ENCODE peak calls at places on chromosomes 12 and 14, in five cellular contexts. W is stomach, T is uterus, B is body of pancreas, D is Peyer's patch. S is an unnamed sample. For H3K4me1, the result is how much of the 10 kb centered on the place peaks cover.

GRCh38 chr12:10501031-10501430 is 4.7 kb upstream of the EIF2S3B start:
- DNase-seq in B (no peak), D (no peak), T (no peak), W (no peak), S (no peak)

GRCh38 chr12:49334226-49334625 is 2.8 kb downstream of the C1QL4 start:
- DNase-seq in W (peak), B (no peak), T (no peak), D (no peak), S (no peak)

GRCh38 chr14:97697772-97698171 is 900.6 kb downstream of the VRK1 start:
- DNase-seq in D (no peak), T (no peak), W (no peak), B (no peak), S (no peak)

GRCh38 chr12:86697916-86698315 is 441.7 kb upstream of the MGAT4C start:
- DNase-seq in B (no peak), W (no peak), T (no peak), D (no peak), S (no peak)

GRCh38 chr14:94599656-94600004 is 12.6 kb upstream of the SERPINA3 start:
- DNase-seq in T (no peak), D (no peak), W (no peak), B (peak), S (no peak)

GRCh38 chr12:50934981-50935807 is 17.1 kb upstream of the HIGD1C start:
- DNase-seq in D (no peak), B (no peak), W (no peak), T (no peak), S (no peak)

GRCh38 chr14:91149462-91149861 is 35.6 kb downstream of the DGLUCY start:
- DNase-seq in W (peak), T (peak), B (peak), D (no peak), S (peak)

GRCh38 chr12:71046215-71046614 is 111.6 kb downstream of the TSPAN8 start:
- DNase-seq in W (no peak), T (no peak), D (no peak), B (no peak), S (no peak)

GRCh38 chr14:34453226-34453625 is 8.8 kb downstream of the SPTSSA start:
- DNase-seq in W (no peak), T (no peak), D (no peak), B (no peak), S (no peak)

GRCh38 chr12:28024231-28024995 is 51.9 kb upstream of the PTHLH start:
- DNase-seq in B (no peak), T (no peak), D (no peak), W (no peak), S (no peak)

GRCh38 chr12:57046947-57047890 is 2.7 kb downstream of the MYO1A start:
- DNase-seq in W (no peak), B (no peak), D (no peak), T (no peak), S (no peak)

GRCh38 chr12:56333197-56333678 is 562 bp downstream of the PAN2 start:
- DNase-seq in T (no peak), B (no peak), D (no peak), W (no peak), S (peak)

GRCh38 chr14:87052646-87053225 is 940.2 kb downstream of the GALC start:
- DNase-seq in B (no peak), T (no peak), D (no peak), W (no peak), S (no peak)

GRCh38 chr12:122851820-122852219 is 16.6 kb downstream of the HIP1R start:
- DNase-seq in D (no peak), B (peak), W (no peak), T (no peak), S (peak)

GRCh38 chr12:121611306-121611705 is 15.0 kb upstream of the ORAI1 start:
- DNase-seq in D (no peak), T (peak), B (peak), W (no peak), S (no peak)

GRCh38 chr12:65632131-65632855 is 192.0 kb upstream of the HMGA2 start:
- DNase-seq in B (no peak), D (no peak), W (no peak), T (no peak), S (no peak)

GRCh38 chr14:53807580-53807979 is 149.0 kb downstream of the BMP4 start:
- DNase-seq in T (peak), W (no peak), B (no peak), D (no peak), S (no peak)

GRCh38 chr14:77303417-77304156 is 17.1 kb downstream of the POMT2 start:
- DNase-seq in T (no peak), W (no peak), B (no peak), D (no peak), S (peak)

GRCh38 chr14:106051790-106052189 is 525.4 kb downstream of the TMEM121 start:
- DNase-seq in W (no peak), D (no peak), B (no peak), T (no peak), S (no peak)

GRCh38 chr14:22268875-22269274 is 320.1 kb downstream of the DAD1 start:
- DNase-seq in T (no peak), W (no peak), B (no peak), D (no peak), S (no peak)

GRCh38 chr14:94237983-94238382 is 55.1 kb downstream of the SERPINA10 start:
- DNase-seq in D (no peak), T (no peak), B (no peak), W (no peak), S (no peak)

GRCh38 chr14:28375295-28375694 is 391.3 kb upstream of the FOXG1 start:
- DNase-seq in D (no peak), W (no peak), B (no peak), T (no peak), S (no peak)

GRCh38 chr12:69405466-69405865 is 45.9 kb downstream of the YEATS4 start:
- DNase-seq in T (peak), B (no peak), W (no peak), D (no peak), S (peak)

GRCh38 chr14:102984336-102985102 is 62.1 kb downstream of the AMN start:
- DNase-seq in B (no peak), T (no peak), D (no peak), W (no peak), S (no peak)

GRCh38 chr14:56730468-56731145 is 79.7 kb downstream of the OTX2 start:
- DNase-seq in D (no peak), B (no peak), W (no peak), T (no peak), S (no peak)

GRCh38 chr14:93010543-93011541 is 87.9 kb downstream of the CHGA start:
- DNase-seq in W (no peak), D (no peak), B (no peak), T (no peak), S (no peak)

GRCh38 chr12:121294151-121294889 is 2.2 kb downstream of the CAMKK2 start:
- DNase-seq in T (no peak), D (no peak), W (no peak), B (no peak), S (no peak)

GRCh38 chr12:42638697-42639096 is 49.2 kb upstream of the PRICKLE1 start:
- DNase-seq in T (no peak), W (no peak), B (no peak), D (no peak), S (no peak)

GRCh38 chr12:42186793-42187192 is 42.1 kb upstream of the GXYLT1 start:
- DNase-seq in T (no peak), W (no peak), D (no peak), B (no peak), S (no peak)

GRCh38 chr12:109934026-109934425 is 34.0 kb downstream of the TCHP start:
- DNase-seq in B (no peak), T (no peak), D (no peak), W (no peak), S (no peak)

GRCh38 chr14:65225299-65226159 is 123.2 kb upstream of the MAX start:
- DNase-seq in B (peak), W (no peak), T (no peak), D (no peak), S (no peak)

GRCh38 chr12:6698352-6699046 is 2.1 kb downstream of the PIANP start:
- DNase-seq in B (no peak), W (no peak), T (no peak), D (no peak), S (no peak)

GRCh38 chr12:131383741-131384543 is 326.9 kb upstream of the SFSWAP start:
- DNase-seq in W (no peak), T (no peak), D (no peak), B (no peak), S (no peak)

GRCh38 chr14:54622189-54622958 is 55.4 kb downstream of the SAMD4A start:
- DNase-seq in D (no peak), B (no peak), W (no peak), T (no peak), S (no peak)

GRCh38 chr14:99081880-99082279 is 190.1 kb downstream of the BCL11B start:
- DNase-seq in T (no peak), W (no peak), D (no peak), B (no peak), S (no peak)

GRCh38 chr14:104776961-104777807 is 18.4 kb downstream of the AKT1 start:
- DNase-seq in T (no peak), B (no peak), W (no peak), D (no peak), S (no peak)
- TF ChIP-seq CTCF in T (no peak), B (no peak), W (no peak), D (no peak), S (no peak)

GRCh38 chr14:72616294-72616693 is 277.6 kb downstream of the DPF3 start:
- DNase-seq in B (peak), T (no peak), W (no peak), D (no peak), S (no peak)

GRCh38 chr14:72616811-72617210 is 277.1 kb downstream of the DPF3 start:
- DNase-seq in W (no peak), B (no peak), T (no peak), D (no peak), S (no peak)

GRCh38 chr14:72614365-72614764 is 279.5 kb downstream of the DPF3 start:
- DNase-seq in D (no peak), T (no peak), W (no peak), B (no peak), S (no peak)

GRCh38 chr14:72614891-72615410 is 278.9 kb downstream of the DPF3 start:
- DNase-seq in W (no peak), D (no peak), B (no peak), T (no peak), S (no peak)

GRCh38 chr14:72615511-72616121 is 278.3 kb downstream of the DPF3 start:
- DNase-seq in W (no peak), B (no peak), T (no peak), D (no peak), S (no peak)
- H3K4me1 ChIP-seq in W (under half), B (under half), T (under half), D (under half), S (under half)

GRCh38 chr12:118059645-118060275 is 1.2 kb downstream of the WSB2 start:
- DNase-seq in W (no peak), D (no peak), B (no peak), T (no peak), S (no peak)

GRCh38 chr12:118061011-118061875 is at the start of gene WSB2:
- DNase-seq in D (peak), T (peak), W (peak), B (peak), S (peak)

GRCh38 chr12:118063567-118064391 is 2.8 kb upstream of the WSB2 start:
- DNase-seq in T (no peak), B (peak), D (no peak), W (no peak), S (no peak)

GRCh38 chr12:118060301-118061010 is 523 bp downstream of the WSB2 start:
- DNase-seq in W (peak), D (peak), B (peak), T (peak), S (peak)

DNA sequence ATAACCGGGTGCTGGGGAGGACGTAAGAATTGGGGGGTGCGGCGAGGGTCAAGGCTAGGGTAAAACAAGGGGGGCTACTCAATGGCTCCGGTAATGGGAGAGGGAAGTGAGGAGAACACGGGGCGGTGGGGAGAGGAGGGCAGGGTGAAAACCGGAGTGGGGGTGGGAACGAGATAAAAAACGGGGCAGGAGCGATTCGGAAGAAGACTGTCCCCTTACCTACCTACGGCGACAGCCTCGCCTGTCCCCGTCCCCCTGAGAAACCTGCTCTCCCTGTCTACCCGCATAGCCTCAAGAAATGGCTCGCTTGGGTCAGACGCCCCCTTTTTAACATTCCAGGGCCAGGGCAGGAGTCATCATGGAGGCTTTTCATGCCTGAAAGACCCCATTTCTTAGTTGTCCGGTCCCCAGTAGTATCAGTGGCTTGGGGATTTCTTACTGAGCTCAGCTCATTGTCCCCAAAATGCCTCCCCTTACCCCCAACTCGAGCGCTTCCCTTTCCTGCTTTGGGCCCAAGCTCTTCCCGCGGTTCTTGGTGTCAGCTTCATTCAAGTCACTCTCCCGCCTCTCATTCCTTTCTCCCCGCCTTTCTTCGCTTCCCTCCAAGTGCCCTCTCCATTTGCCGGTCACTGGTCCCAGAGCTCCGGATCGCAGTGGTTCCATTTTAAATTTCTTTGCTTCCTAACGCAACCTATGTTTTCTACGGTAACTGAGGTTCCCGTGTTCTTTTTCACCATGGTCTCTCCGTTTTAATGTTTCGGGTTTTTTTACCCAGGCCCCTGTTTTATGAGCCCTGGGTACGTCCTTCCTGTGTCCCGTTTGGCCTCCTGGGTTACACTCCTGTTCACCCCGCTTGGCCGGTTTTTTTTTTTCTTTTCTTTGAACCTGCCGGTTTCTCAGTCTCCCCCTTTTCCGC is 1.2 kb upstream of the WSB2 start:
- DNase-seq in B (peak), D (peak), T (peak), W (peak), S (peak)
- TF ChIP-seq POLR2A in B (no peak), D (no peak), T (no peak), W (peak), S (no peak)

GRCh38 chr12:116366456-116366776 is 88.9 kb upstream of the MED13L start:
- DNase-seq in D (no peak), B (peak), T (no peak), W (peak), S (no peak)
- TF ChIP-seq CTCF in D (no peak), B (peak), T (no peak), W (peak), S (no peak)

DNA sequence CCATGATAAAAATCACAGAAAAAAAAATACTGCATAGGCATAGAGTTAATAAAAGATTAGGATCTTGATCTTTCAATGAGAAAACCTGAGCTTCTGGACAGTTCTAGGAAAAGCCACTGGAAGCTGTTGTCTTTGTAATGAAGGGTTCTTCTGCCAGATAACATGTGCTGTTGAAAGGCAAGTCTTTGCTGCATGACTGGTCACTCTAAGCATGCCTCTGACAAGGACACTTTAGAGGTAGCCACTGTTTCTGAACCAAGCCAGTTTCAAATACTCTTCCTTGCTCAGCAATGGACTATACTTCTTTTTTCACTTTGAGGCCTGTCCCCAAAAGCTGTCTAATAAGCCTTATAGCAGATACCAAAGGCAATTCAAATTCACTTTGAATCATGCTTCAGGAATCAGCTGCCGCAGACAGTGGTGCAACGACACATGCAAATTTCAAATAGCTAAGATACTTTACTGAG is 70.2 kb downstream of the BTG1 start:
- DNase-seq in B (no peak), T (no peak), W (no peak), D (no peak), S (no peak)
- H3K4me1 ChIP-seq in B (half or more), T (under half), W (under half), D (under half), S (under half)

S was measured in adrenal gland.